ENCODE peak calls at places on chromosome 3, in eight cellular contexts. Q is chondrocyte, A is heart left ventricle, B is left lung, J is GM13976, I is H1, G is lower lobe of right lung, R is endothelial cell. T is an unnamed sample.

GRCh38 chr3:2921903-2922302 is 188.3 kb downstream of the IL5RA start:
- DNase-seq in Q (no peak), G (no peak), A (peak), R (no peak), I (no peak), J (peak), B (no peak), T (peak)

GRCh38 chr3:152518346-152518745 is 249.6 kb downstream of the MBNL1 start:
- DNase-seq in Q (no peak), A (no peak), R (no peak), J (no peak), I (no peak), G (no peak), B (no peak), T (no peak)

GRCh38 chr3:156382458-156383346 is 172.2 kb downstream of the SSR3 start:
- DNase-seq in G (no peak), Q (no peak), B (no peak), I (no peak), R (peak), A (no peak), J (peak), T (peak)

GRCh38 chr3:50417637-50418033 is 58.3 kb upstream of the TMEM115 start:
- DNase-seq in G (no peak), B (no peak), R (no peak), I (no peak), J (no peak), A (no peak), Q (no peak), T (no peak)

GRCh38 chr3:123229145-123229544 is 27.4 kb downstream of the SEC22A start:
- DNase-seq in I (no peak), J (no peak), Q (no peak), A (no peak), G (no peak), R (no peak), B (no peak), T (no peak)

GRCh38 chr3:9151240-9151639 is 98.2 kb downstream of the SRGAP3 start:
- DNase-seq in B (no peak), Q (no peak), R (no peak), I (no peak), G (no peak), J (no peak), A (no peak), T (no peak)

GRCh38 chr3:57100046-57100695 is 39.7 kb downstream of the SPATA12 start:
- DNase-seq in B (no peak), G (no peak), J (peak), I (no peak), Q (no peak), A (peak), R (peak), T (peak)

GRCh38 chr3:44942202-44942921 is 33.6 kb downstream of the ZDHHC3 start:
- DNase-seq in I (no peak), J (no peak), G (no peak), R (no peak), B (no peak), A (no peak), Q (no peak), T (no peak)

DNA sequence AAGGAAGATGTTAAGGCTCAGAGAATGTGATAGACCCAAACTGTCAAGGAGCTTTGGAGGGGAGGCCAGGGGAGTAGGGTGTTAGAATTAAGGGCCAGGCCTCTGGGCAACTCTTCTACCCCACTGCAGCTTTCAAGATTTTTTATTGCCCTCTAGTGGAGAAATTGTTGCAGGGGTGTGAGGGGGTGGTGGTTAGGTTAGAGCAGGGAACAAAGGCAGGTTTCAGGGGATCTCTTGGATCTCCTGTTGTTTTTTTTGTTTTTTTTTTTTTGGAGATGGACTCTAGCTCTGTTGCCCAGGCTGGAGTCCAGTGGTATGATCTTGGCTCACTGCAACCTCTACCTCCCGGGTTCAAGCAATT is 1.4 kb upstream of the SEC13 start:
- DNase-seq in G (no peak), B (no peak), R (no peak), A (no peak), I (no peak), J (no peak), Q (no peak), T (peak)
- TF ChIP-seq CTCF in G (peak), B (no peak), R (peak), A (no peak), I (peak), J (peak), Q (peak), T (peak)

GRCh38 chr3:164233951-164234350 is 844.3 kb downstream of the SI start:
- DNase-seq in B (no peak), Q (no peak), G (no peak), R (no peak), J (no peak), A (no peak), I (no peak), T (no peak)
- TF ChIP-seq CTCF in B (no peak), Q (no peak), G (no peak), R (no peak), J (no peak), A (no peak), I (no peak), T (no peak)

DNA sequence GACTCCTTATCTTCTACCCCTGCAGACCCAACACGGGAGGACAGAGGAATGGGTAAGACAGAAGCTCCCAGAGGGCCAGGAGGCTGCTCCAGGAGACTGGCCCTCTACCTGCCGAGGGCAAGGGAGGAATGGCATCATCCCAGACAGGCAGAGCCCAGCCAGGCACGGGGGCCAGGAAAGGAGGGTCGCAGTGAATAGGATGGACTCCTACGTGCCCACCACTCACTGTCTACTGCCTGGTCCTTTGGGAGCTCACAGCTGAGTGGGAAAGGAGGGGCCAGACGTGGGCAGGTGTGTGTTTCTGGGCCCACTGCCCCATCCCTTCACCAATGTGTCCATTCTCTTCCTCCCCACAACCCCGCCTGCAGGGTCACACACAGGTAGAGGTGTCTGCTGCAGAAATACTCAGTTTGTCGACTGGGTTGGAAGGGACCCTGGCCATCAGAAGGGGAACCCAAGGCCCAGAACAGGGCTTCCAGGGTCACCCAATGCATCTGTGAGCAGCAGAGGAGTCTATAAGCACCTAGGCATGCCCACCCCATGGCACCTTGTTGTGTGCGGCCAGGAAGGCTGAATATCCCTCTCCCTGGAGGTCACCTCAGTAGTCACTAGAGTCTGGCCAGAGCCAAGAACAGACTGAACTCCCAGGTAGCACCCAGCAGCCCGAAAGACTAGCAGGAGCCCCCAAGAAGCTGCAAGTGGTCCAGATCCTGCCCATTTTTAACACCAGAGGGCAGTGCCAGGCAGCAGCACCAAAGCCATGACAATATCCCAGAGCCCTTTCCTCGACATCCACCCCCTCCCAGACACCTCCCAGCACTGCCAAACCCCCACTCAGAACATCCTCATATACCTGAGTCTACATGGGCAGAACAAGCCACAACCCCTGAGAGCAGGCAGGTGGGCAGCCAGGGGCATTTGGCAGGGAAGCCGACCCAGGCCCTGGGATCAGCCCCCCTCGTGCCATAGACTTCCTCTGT is 24.0 kb downstream of the TKT start:
- DNase-seq in B (peak), R (no peak), G (peak), A (no peak), J (no peak), Q (peak), I (no peak), T (no peak)
- TF ChIP-seq CTCF in B (no peak), R (no peak), G (no peak), A (no peak), J (no peak), Q (peak), I (no peak), T (no peak)

DNA sequence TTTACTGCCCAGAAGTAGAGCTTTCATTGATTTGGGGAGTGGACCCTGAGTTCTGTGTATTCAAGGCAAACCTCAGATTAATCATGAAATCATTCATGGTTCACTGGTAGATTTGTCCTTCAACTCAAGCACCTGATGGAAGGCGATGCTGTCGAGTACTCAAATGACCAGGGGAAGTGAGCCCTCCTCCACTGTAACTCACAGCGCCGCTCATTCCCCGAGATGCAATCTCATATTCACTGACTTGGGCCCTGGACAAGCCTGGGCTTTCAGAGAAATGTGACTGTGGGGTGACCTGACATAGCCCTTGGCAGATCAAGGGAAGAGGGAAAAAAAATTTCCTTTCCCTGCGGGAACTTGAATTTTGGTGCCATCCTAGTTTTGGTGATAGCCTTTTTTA is 156.7 kb upstream of the BHLHE40 start:
- DNase-seq in Q (no peak), J (no peak), I (no peak), A (no peak), R (no peak), B (no peak), G (no peak), T (no peak)
- TF ChIP-seq CTCF in Q (no peak), J (no peak), I (no peak), A (no peak), R (no peak), B (no peak), G (no peak), T (no peak)

GRCh38 chr3:129482721-129483120 is 42.7 kb downstream of the IFT122 start:
- DNase-seq in B (no peak), A (no peak), Q (no peak), I (no peak), G (no peak), J (no peak), R (no peak), T (peak)
- TF ChIP-seq CTCF in B (no peak), A (no peak), Q (peak), I (peak), G (no peak), J (no peak), R (no peak), T (no peak)

GRCh38 chr3:187256217-187256616 is 35.3 kb downstream of the MASP1 start:
- DNase-seq in R (no peak), Q (no peak), J (no peak), G (no peak), I (no peak), A (no peak), B (no peak), T (no peak)
- TF ChIP-seq CTCF in R (peak), Q (no peak), J (no peak), G (no peak), I (peak), A (no peak), B (no peak), T (no peak)